ENCODE peak calls at places on chromosomes 12 and 14, in four cellular contexts. H, P, A and F are unnamed samples.

GRCh38 chr14:54219281-54220121 is 177.3 kb upstream of the CDKN3 start:
- DNase-seq in H (no peak), P (no peak), A (no peak), F (no peak)

GRCh38 chr14:31819281-31819680 is 257.8 kb upstream of the ARHGAP5 start:
- DNase-seq in H (no peak), P (no peak), A (no peak), F (no peak)

GRCh38 chr12:132445884-132446471 is 44.0 kb upstream of the FBRSL1 start:
- DNase-seq in H (peak; percentile 93), P (peak; percentile 90), A (peak; percentile 58), F (peak; percentile 66)

GRCh38 chr12:116346751-116347150 is 69.3 kb upstream of the MED13L start:
- DNase-seq in H (no peak), P (no peak), A (no peak), F (no peak)

GRCh38 chr12:52191841-52192791 is at the start of gene KRT80:
- DNase-seq in H (peak; percentile 67), P (peak; percentile 87), A (peak; percentile 47), F (peak; percentile 96)

GRCh38 chr12:72510772-72511171 is 238.6 kb downstream of the TRHDE start:
- DNase-seq in H (no peak), P (no peak), A (no peak), F (no peak)

GRCh38 chr12:2804390-2805145 is 7.9 kb upstream of the ITFG2 start:
- DNase-seq in H (no peak), P (no peak), A (no peak), F (no peak)

GRCh38 chr14:67729072-67729561 is 27.4 kb downstream of the RDH12 start:
- DNase-seq in H (no peak), P (peak; percentile 57), A (no peak), F (no peak)

GRCh38 chr12:55718650-55719275 is 1.4 kb upstream of the RDH5 start:
- DNase-seq in H (no peak), P (no peak), A (no peak), F (no peak)

GRCh38 chr14:92635031-92635430 is 113.4 kb downstream of the LGMN start:
- DNase-seq in H (peak; percentile 92), P (no peak), A (no peak), F (no peak)